ENCODE peak calls at places on chromosomes 5 and 9, in four cellular contexts. H is lower leg skin, O is esophagus squamous epithelium, Q is HS-27A. E is an unnamed sample.

GRCh38 chr5:93665649-93666048 is 75.8 kb downstream of the POU5F2 start:
- DNase-seq in Q (no peak), H (no peak), O (no peak), E (no peak)

GRCh38 chr9:127121628-127122175 is 733 bp downstream of the ANGPTL2 start:
- DNase-seq in O (no peak), Q (no peak), H (no peak), E (no peak)

GRCh38 chr5:1886634-1887399 is 4.1 kb upstream of the IRX4 start:
- DNase-seq in Q (no peak), O (no peak), H (no peak), E (no peak)

GRCh38 chr5:62372600-62372999 is 31.1 kb downstream of the DIMT1 start:
- DNase-seq in H (no peak), O (no peak), Q (no peak), E (no peak)

GRCh38 chr5:177520271-177520670 is 3.5 kb upstream of the DDX41 start:
- DNase-seq in O (no peak), H (no peak), Q (no peak), E (no peak)

GRCh38 chr5:150179221-150179620 is 10.6 kb upstream of the SLC6A7 start:
- DNase-seq in O (no peak), Q (no peak), H (no peak), E (no peak)

GRCh38 chr5:132776077-132776931 is 735 bp downstream of the SEPTIN8 start:
- DNase-seq in H (no peak), Q (no peak), O (no peak), E (peak)

GRCh38 chr9:70421272-70422180 is 7.1 kb upstream of the KLF9 start:
- DNase-seq in Q (no peak), H (peak), O (no peak), E (no peak)

GRCh38 chr9:126676685-126677143 is 63.0 kb downstream of the LMX1B start:
- DNase-seq in O (no peak), H (no peak), Q (no peak), E (no peak)

GRCh38 chr9:29322240-29322639 is 1749.0 kb upstream of the C9orf72 start:
- DNase-seq in O (no peak), Q (no peak), H (no peak), E (no peak)

GRCh38 chr5:20536813-20537212 is 548.8 kb upstream of the CDH18 start:
- DNase-seq in O (no peak), H (no peak), Q (no peak), E (no peak)

GRCh38 chr5:39476466-39477215 is 51.9 kb upstream of the DAB2 start:
- DNase-seq in Q (no peak), H (no peak), O (no peak), E (no peak)

GRCh38 chr5:109316631-109317030 is 93.1 kb downstream of the PJA2 start:
- DNase-seq in O (no peak), Q (peak), H (no peak), E (no peak)

GRCh38 chr5:126065061-126065460 is 358.1 kb upstream of the GRAMD2B start:
- DNase-seq in H (no peak), O (no peak), Q (no peak), E (no peak)

GRCh38 chr5:151238303-151238741 is 14.4 kb upstream of the CCDC69 start:
- DNase-seq in H (no peak), O (no peak), Q (no peak), E (no peak)

GRCh38 chr5:153654444-153654843 is 164.0 kb downstream of the GRIA1 start:
- DNase-seq in O (no peak), H (no peak), Q (no peak), E (no peak)

GRCh38 chr5:91840412-91840811 is 457.3 kb upstream of the ARRDC3 start:
- DNase-seq in O (no peak), Q (no peak), H (no peak), E (no peak)

GRCh38 chr9:5510360-5510931 is at the start of gene PDCD1LG2:
- DNase-seq in H (no peak), O (no peak), Q (no peak), E (no peak)